ENCODE peak calls at places on chromosome X, in six cellular contexts. C, S, W, O, Z and A are unnamed samples.

GRCh38 chrX:21176927-21177571 is 197.2 kb upstream of the CNKSR2 start:
- DNase-seq in O (no peak), C (no peak), W (no peak), Z (no peak), S (no peak), A (no peak)

GRCh38 chrX:46447384-46447783 is 97.8 kb downstream of the ZNF674 start:
- DNase-seq in O (no peak), S (no peak), Z (no peak), C (no peak), W (peak; percentile 23), A (peak; percentile 43)

GRCh38 chrX:40149286-40150175 is 51.8 kb upstream of the BCOR start:
- DNase-seq in Z (no peak), S (no peak), O (no peak), W (no peak), C (no peak), A (no peak)

GRCh38 chrX:106168107-106168506 is at the start of gene PWWP3B:
- DNase-seq in W (no peak), Z (no peak), O (no peak), C (no peak), S (no peak), A (no peak)

GRCh38 chrX:42384956-42385355 is 393.0 kb downstream of the PPP1R2C start:
- DNase-seq in Z (no peak), W (no peak), O (no peak), C (no peak), S (no peak), A (no peak)

GRCh38 chrX:19870710-19871490 is 16.5 kb downstream of the SH3KBP1 start:
- DNase-seq in O (no peak), W (no peak), Z (no peak), C (no peak), S (no peak), A (peak; percentile 5)

GRCh38 chrX:77087529-77088169 is 359.5 kb upstream of the FGF16 start:
- DNase-seq in O (no peak), S (no peak), W (peak; percentile 92), C (no peak), Z (no peak), A (peak; percentile 90)

GRCh38 chrX:41127476-41128192 is 42.4 kb downstream of the USP9X start:
- DNase-seq in Z (no peak), O (no peak), C (no peak), W (no peak), S (no peak), A (no peak)

GRCh38 chrX:102712216-102712966 is at the start of gene GPRASP2:
- DNase-seq in S (no peak), O (peak; percentile 39), C (no peak), Z (no peak), W (no peak), A (peak; percentile 19)

GRCh38 chrX:43526206-43526605 is 129.9 kb upstream of the MAOA start:
- DNase-seq in S (no peak), O (no peak), W (no peak), C (no peak), Z (no peak), A (no peak)

GRCh38 chrX:11641368-11641767 is 24.4 kb downstream of the ARHGAP6 start:
- DNase-seq in S (no peak), O (no peak), Z (no peak), W (no peak), C (peak; percentile 1), A (no peak)

GRCh38 chrX:54447461-54447860 is 7.3 kb downstream of the TSR2 start:
- DNase-seq in Z (no peak), W (no peak), C (peak; percentile 21), S (peak; percentile 14), O (no peak), A (no peak)

GRCh38 chrX:24426340-24426913 is 38.7 kb upstream of the PDK3 start:
- DNase-seq in C (peak; percentile 10), Z (no peak), W (peak; percentile 29), O (peak; percentile 10), S (no peak), A (peak; percentile 3)

GRCh38 chrX:113741744-113742143 is 842.1 kb upstream of the HTR2C start:
- DNase-seq in O (no peak), Z (no peak), W (peak; percentile 2), S (no peak), C (peak; percentile 19), A (peak; percentile 52)

GRCh38 chrX:33357606-33358005 is 146.3 kb upstream of the DMD start:
- DNase-seq in Z (no peak), W (no peak), O (no peak), S (no peak), C (no peak), A (no peak)

GRCh38 chrX:23720117-23720677 is 22.9 kb downstream of the ACOT9 start:
- DNase-seq in O (no peak), C (no peak), Z (no peak), W (no peak), S (no peak), A (no peak)

GRCh38 chrX:71174795-71175194 is 30.2 kb downstream of the NLGN3 start:
- DNase-seq in S (no peak), C (no peak), W (no peak), O (no peak), Z (no peak), A (no peak)

GRCh38 chrX:28638775-28639174 is 51.5 kb downstream of the IL1RAPL1 start:
- DNase-seq in C (no peak), O (no peak), S (no peak), Z (no peak), W (no peak), A (no peak)

GRCh38 chrX:14359316-14359715 is 170.0 kb upstream of the GLRA2 start:
- DNase-seq in Z (no peak), O (no peak), W (no peak), S (no peak), C (no peak), A (no peak)

GRCh38 chrX:133838761-133839676 is 146.4 kb downstream of the GPC3 start:
- DNase-seq in O (peak; percentile 33), Z (no peak), C (peak; percentile 27), S (peak; percentile 15), W (no peak), A (peak; percentile 30)

GRCh38 chrX:51496501-51497291 is at the start of gene NUDT11:
- DNase-seq in Z (no peak), O (peak; percentile 39), W (no peak), S (peak; percentile 30), C (no peak), A (peak; percentile 68)

GRCh38 chrX:123455693-123456092 is 271.6 kb downstream of the GRIA3 start:
- DNase-seq in S (no peak), C (no peak), Z (no peak), W (no peak), O (no peak), A (no peak)

GRCh38 chrX:123454712-123455431 is 270.8 kb downstream of the GRIA3 start:
- DNase-seq in W (no peak), Z (no peak), S (no peak), C (no peak), O (no peak), A (no peak)

GRCh38 chrX:123450217-123450616 is 266.1 kb downstream of the GRIA3 start:
- DNase-seq in S (peak; percentile 1), O (no peak), Z (no peak), C (peak; percentile 1), W (peak; percentile 3), A (peak; percentile 1)
- TF ChIP-seq CTCF in S (peak; percentile 55), O (peak; percentile 61), Z (peak; percentile 47), C (peak; percentile 38), W (peak; percentile 50), A (no peak)

DNA sequence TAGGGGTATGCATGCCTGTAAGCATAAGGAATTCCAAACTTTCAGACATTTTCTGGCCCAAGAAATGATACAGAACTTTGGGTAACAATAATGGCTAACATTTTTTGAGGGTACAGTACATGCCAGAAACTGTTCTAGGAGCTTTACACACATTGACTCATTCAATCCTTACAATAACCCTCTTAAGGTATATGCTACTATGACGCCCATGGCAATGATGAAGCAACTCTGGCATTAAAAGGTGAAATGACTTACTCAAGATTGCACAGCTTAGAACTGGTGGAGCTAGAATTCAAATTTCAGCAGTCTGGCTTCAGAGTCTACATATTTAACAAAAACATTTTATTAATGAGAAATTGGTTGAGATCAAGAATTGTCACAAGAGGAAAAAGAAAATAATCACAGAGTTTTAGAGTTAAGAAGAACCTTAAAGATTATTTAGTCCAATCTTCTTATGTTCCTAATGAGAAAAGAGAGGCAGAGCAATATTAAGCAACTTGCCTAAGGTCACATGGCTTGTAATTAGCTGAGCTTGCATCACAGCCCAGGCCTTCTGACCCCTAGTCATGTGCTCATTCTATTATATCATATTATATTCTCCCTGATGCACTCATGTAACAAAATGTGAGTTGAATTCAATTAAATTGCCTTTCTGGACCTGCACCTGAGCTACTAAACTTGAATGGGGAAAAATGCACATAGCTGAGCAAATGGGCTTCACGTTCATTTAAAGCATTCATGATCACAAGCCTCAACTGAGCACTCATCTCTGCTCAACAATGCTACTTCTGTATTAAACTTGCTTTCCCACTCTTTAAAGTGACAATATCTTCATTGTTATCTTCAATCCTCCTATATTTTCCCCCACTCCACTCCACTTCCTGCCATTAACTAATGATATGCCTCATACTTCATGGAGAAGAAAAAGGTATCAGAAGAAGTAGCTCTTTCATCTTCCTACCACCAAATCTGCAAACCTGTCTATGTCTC is 73.2 kb downstream of the ENOX2 start:
- DNase-seq in C (peak; percentile 35), O (no peak), W (no peak), S (no peak), Z (no peak), A (no peak)
- TF ChIP-seq MAX in C (peak; percentile 50), O (no peak), W (no peak), S (no peak), Z (no peak), A (no peak)

DNA sequence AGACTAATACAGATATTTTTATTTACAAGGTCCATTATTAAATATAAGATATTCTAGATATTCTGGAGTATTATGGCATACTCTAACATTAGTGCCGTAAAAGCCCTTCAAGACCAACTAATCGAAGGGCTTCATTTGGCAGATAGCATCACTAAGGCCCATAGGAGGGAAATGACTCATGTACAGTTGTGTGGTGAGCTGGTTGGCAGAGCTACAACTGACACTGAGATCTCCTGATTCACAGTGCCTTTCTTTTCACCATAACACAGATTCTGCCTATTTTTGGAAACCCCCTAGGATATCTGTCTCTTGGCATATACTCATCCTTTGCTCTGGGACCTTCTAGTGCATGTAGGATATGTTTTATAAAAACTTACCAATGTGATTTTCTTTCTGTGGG is 201.7 kb upstream of the AFF2 start:
- DNase-seq in W (no peak), O (no peak), Z (no peak), C (peak; percentile 21), S (no peak), A (peak; percentile 72)
- TF ChIP-seq MYC in W (no peak), O (no peak), Z (no peak), C (no peak), S (no peak), A (no peak)

GRCh38 chrX:120377179-120377578 is 15.3 kb downstream of the ATP1B4 start:
- DNase-seq in W (no peak), O (no peak), S (no peak), Z (no peak), C (no peak), A (no peak)

GRCh38 chrX:120378570-120378969 is 16.7 kb downstream of the ATP1B4 start:
- DNase-seq in O (no peak), W (no peak), Z (no peak), S (no peak), C (no peak), A (no peak)

GRCh38 chrX:120380699-120381098 is 18.8 kb downstream of the ATP1B4 start:
- DNase-seq in Z (no peak), O (no peak), W (peak; percentile 10), C (peak; percentile 30), S (peak; percentile 14), A (peak; percentile 2)
- TF ChIP-seq CTCF in Z (peak; percentile 46), O (peak; percentile 28), W (peak; percentile 42), C (peak; percentile 32), S (peak; percentile 26), A (peak; percentile 15)